ENCODE peak calls at places on chromosomes 6 and 20, in four cellular contexts. K is left ventricle myocardium superior, Q is KBM-7, M is GM04504. G is an unnamed sample.

GRCh38 chr20:25038103-25038410 is 19.9 kb downstream of the ACSS1 start:
- DNase-seq in M (no peak), Q (no peak), K (peak; percentile 10), G (no peak)

GRCh38 chr6:168348186-168348585 is 28.6 kb upstream of the DACT2 start:
- DNase-seq in Q (no peak), K (no peak), M (no peak), G (no peak)

GRCh38 chr6:122663981-122664380 is 53.8 kb downstream of the PKIB start:
- DNase-seq in M (no peak), K (no peak), Q (no peak), G (no peak)

GRCh38 chr6:1094306-1094705 is 217.6 kb upstream of the FOXQ1 start:
- DNase-seq in Q (no peak), K (no peak), M (no peak), G (no peak)

GRCh38 chr6:20868397-20869185 is 334.3 kb downstream of the CDKAL1 start:
- DNase-seq in M (no peak), Q (no peak), K (peak; percentile 58), G (peak; percentile 89)

GRCh38 chr6:149032599-149033405 is 284.7 kb upstream of the TAB2 start:
- DNase-seq in Q (no peak), K (no peak), M (peak; percentile 77), G (no peak)

GRCh38 chr6:116667620-116668019 is 946 bp downstream of the ZUP1 start:
- DNase-seq in Q (peak; percentile 79), M (no peak), K (no peak), G (no peak)

GRCh38 chr20:6692566-6693168 is 74.8 kb upstream of the BMP2 start:
- DNase-seq in M (no peak), Q (no peak), K (peak; percentile 54), G (no peak)

GRCh38 chr6:28489366-28490190 is 26.0 kb downstream of the GPX6 start:
- DNase-seq in M (peak; percentile 17), K (peak; percentile 28), Q (no peak), G (no peak)

GRCh38 chr6:111534366-111534765 is 51.3 kb upstream of the REV3L start:
- DNase-seq in K (peak; percentile 77), Q (peak; percentile 76), M (no peak), G (peak; percentile 33)

GRCh38 chr6:142819603-142820335 is 125.2 kb downstream of the HIVEP2 start:
- DNase-seq in M (no peak), Q (peak; percentile 77), K (no peak), G (no peak)

GRCh38 chr20:53834044-53834442 is 236.4 kb downstream of the BCAS1 start:
- DNase-seq in M (no peak), K (no peak), Q (peak; percentile 45), G (no peak)

GRCh38 chr6:165206798-165207197 is 102.6 kb downstream of the C6orf118 start:
- DNase-seq in K (no peak), Q (no peak), M (no peak), G (no peak)

GRCh38 chr20:33863440-33864323 is 52.5 kb downstream of the CHMP4B start:
- DNase-seq in K (no peak), Q (no peak), M (no peak), G (no peak)

GRCh38 chr20:4453369-4453768 is 268.3 kb upstream of the PRND start:
- DNase-seq in Q (no peak), K (no peak), M (no peak), G (no peak)

GRCh38 chr6:121351911-121352310 is 17.6 kb upstream of the TBC1D32 start:
- DNase-seq in M (no peak), K (no peak), Q (no peak), G (no peak)

GRCh38 chr6:137487947-137488735 is 6.1 kb downstream of the OLIG3 start:
- DNase-seq in K (no peak), Q (no peak), M (no peak), G (no peak)

GRCh38 chr20:49867453-49868215 is 47.7 kb downstream of the SPATA2 start:
- DNase-seq in M (no peak), Q (no peak), K (no peak), G (no peak)

GRCh38 chr6:12363651-12364381 is 73.7 kb downstream of the EDN1 start:
- DNase-seq in K (no peak), M (no peak), Q (peak; percentile 82), G (no peak)

GRCh38 chr6:29925341-29926080 is 16.8 kb upstream of the HLA-A start:
- DNase-seq in M (no peak), K (no peak), Q (no peak), G (no peak)

GRCh38 chr6:38198219-38198618 is 378.7 kb downstream of the ZFAND3 start:
- DNase-seq in M (no peak), Q (no peak), K (no peak), G (no peak)

GRCh38 chr6:43096451-43097097 is 20.5 kb downstream of the PTK7 start:
- DNase-seq in K (no peak), Q (no peak), M (peak; percentile 82), G (no peak)

GRCh38 chr6:168514216-168514615 is 73.2 kb downstream of the SMOC2 start:
- DNase-seq in K (peak; percentile 65), Q (no peak), M (no peak), G (no peak)

GRCh38 chr6:99605074-99605726 is 1.4 kb upstream of the PRDM13 start:
- DNase-seq in K (no peak), M (no peak), Q (no peak), G (no peak)

GRCh38 chr6:168129292-168130167 is 50.5 kb upstream of the FRMD1 start:
- DNase-seq in M (no peak), Q (no peak), K (no peak), G (no peak)

GRCh38 chr20:33373735-33374605 is 27.3 kb downstream of the CDK5RAP1 start:
- DNase-seq in Q (no peak), K (no peak), M (no peak), G (peak; percentile 73)

GRCh38 chr6:55399331-55399730 is 72.1 kb downstream of the GFRAL start:
- DNase-seq in Q (no peak), K (no peak), M (no peak), G (no peak)

GRCh38 chr6:3176562-3177355 is 19.4 kb upstream of the TUBB2A start:
- DNase-seq in K (no peak), M (peak; percentile 73), Q (peak; percentile 45), G (no peak)

GRCh38 chr6:106419900-106420299 is 59.4 kb downstream of the CRYBG1 start:
- DNase-seq in K (no peak), Q (no peak), M (no peak), G (no peak)

GRCh38 chr20:63205896-63206295 is 10.0 kb downstream of the YTHDF1 start:
- DNase-seq in M (no peak), K (no peak), Q (no peak), G (no peak)